ENCODE peak calls at places on chromosomes 11 and 22, in nine cellular contexts. O, E, F, D, R, V, G, I and M are unnamed samples.

GRCh38 chr11:94731921-94732601 is 36.1 kb upstream of the AMOTL1 start:
- DNase-seq in O (no peak), V (no peak), R (peak), I (no peak), G (peak), F (no peak), E (peak), D (no peak), M (no peak)

GRCh38 chr22:45112136-45112879 is 51.4 kb upstream of the NUP50 start:
- DNase-seq in I (no peak), E (peak), D (no peak), V (no peak), G (no peak), F (peak), R (peak), O (no peak), M (no peak)

GRCh38 chr11:113245216-113245615 is 69.2 kb upstream of the TTC12 start:
- DNase-seq in F (no peak), G (no peak), I (no peak), R (no peak), D (no peak), E (no peak), O (no peak), V (no peak), M (no peak)

GRCh38 chr11:123799438-123799837 is 6.7 kb downstream of the OR6M1 start:
- DNase-seq in R (no peak), E (no peak), V (no peak), I (no peak), O (no peak), G (no peak), F (no peak), D (no peak), M (no peak)

GRCh38 chr22:31346255-31346732 is at the start of gene PATZ1:
- DNase-seq in F (no peak), I (peak), D (no peak), R (peak), O (peak), E (peak), G (peak), V (peak), M (peak)

GRCh38 chr11:126280595-126280994 is 2.3 kb upstream of the TIRAP start:
- DNase-seq in F (no peak), R (no peak), D (no peak), I (no peak), O (no peak), E (no peak), G (no peak), V (no peak), M (no peak)

GRCh38 chr11:109993786-109994185 is 99.4 kb upstream of the ZC3H12C start:
- DNase-seq in R (no peak), D (no peak), V (no peak), I (no peak), O (no peak), G (no peak), F (peak), E (no peak), M (no peak)

GRCh38 chr11:95182397-95182796 is 48.6 kb downstream of the SESN3 start:
- DNase-seq in R (no peak), F (no peak), V (no peak), I (no peak), D (no peak), G (no peak), E (no peak), O (no peak), M (no peak)

GRCh38 chr11:120682866-120683265 is 171.3 kb downstream of the GRIK4 start:
- DNase-seq in F (no peak), R (no peak), O (no peak), V (no peak), E (no peak), G (no peak), D (no peak), I (no peak), M (no peak)

GRCh38 chr11:9264381-9265210 is 554 bp downstream of the DENND5A start:
- DNase-seq in D (peak), F (peak), R (peak), E (peak), O (peak), G (peak), V (peak), I (peak), M (no peak)

GRCh38 chr22:40313007-40313406 is 33.3 kb upstream of the ADSL start:
- DNase-seq in I (no peak), D (no peak), G (no peak), F (no peak), R (no peak), E (no peak), O (no peak), V (no peak), M (no peak)

GRCh38 chr22:40462195-40462988 is 92.0 kb downstream of the SGSM3 start:
- DNase-seq in V (no peak), R (no peak), F (no peak), D (no peak), E (no peak), G (no peak), I (no peak), O (no peak), M (no peak)

GRCh38 chr11:128872594-128872993 is 5.5 kb upstream of the KCNJ1 start:
- DNase-seq in O (no peak), D (no peak), I (no peak), R (no peak), G (no peak), E (no peak), F (no peak), V (no peak), M (no peak)

GRCh38 chr11:37115963-37116362 is 517.9 kb upstream of the RAG2 start:
- DNase-seq in I (no peak), R (no peak), F (no peak), G (no peak), D (no peak), E (no peak), O (no peak), V (no peak), M (no peak)

GRCh38 chr11:425301-425700 is 10.5 kb upstream of the SIGIRR start:
- DNase-seq in V (no peak), G (no peak), I (no peak), F (no peak), R (no peak), E (no peak), D (no peak), O (no peak), M (no peak)

GRCh38 chr11:126468102-126468521 is 112.6 kb downstream of the ST3GAL4 start:
- DNase-seq in R (peak), I (no peak), O (no peak), E (no peak), G (no peak), D (no peak), F (no peak), V (no peak), M (no peak)

GRCh38 chr11:99351620-99352019 is 330.9 kb downstream of the CNTN5 start:
- DNase-seq in E (no peak), F (no peak), R (peak), I (no peak), V (no peak), G (no peak), O (no peak), D (no peak), M (no peak)

GRCh38 chr11:4090258-4090657 is 4.3 kb upstream of the RRM1 start:
- DNase-seq in G (no peak), F (no peak), D (no peak), V (no peak), R (no peak), O (no peak), I (no peak), E (no peak), M (no peak)
- TF ChIP-seq CTCF in G (no peak), F (no peak), D (no peak), V (no peak), R (no peak), O (no peak), I (no peak), E (no peak), M (no peak)

GRCh38 chr11:20161923-20162322 is 1.6 kb upstream of the DBX1 start:
- DNase-seq in G (no peak), D (no peak), O (no peak), E (no peak), F (no peak), R (no peak), V (no peak), I (no peak), M (no peak)

GRCh38 chr11:20163778-20164133 is 3.5 kb upstream of the DBX1 start:
- DNase-seq in F (no peak), R (no peak), V (no peak), E (no peak), I (no peak), O (no peak), D (no peak), G (no peak), M (no peak)

GRCh38 chr11:20162824-20163777 is 2.8 kb upstream of the DBX1 start:
- DNase-seq in E (no peak), I (no peak), R (peak), G (peak), V (no peak), D (no peak), O (peak), F (no peak), M (no peak)

GRCh38 chr11:20161230-20161918 is 1.1 kb upstream of the DBX1 start:
- DNase-seq in G (peak), V (no peak), I (no peak), D (no peak), R (peak), O (peak), E (no peak), F (no peak), M (no peak)

GRCh38 chr11:20162340-20162739 is 2.1 kb upstream of the DBX1 start:
- DNase-seq in G (no peak), D (no peak), F (no peak), V (no peak), O (peak), E (no peak), R (no peak), I (no peak), M (no peak)
- TF ChIP-seq CTCF in G (no peak), D (no peak), F (no peak), V (no peak), O (no peak), E (no peak), R (no peak), I (no peak), M (no peak)

GRCh38 chr22:37953062-37953436 is 352 bp downstream of the C22orf23 start:
- DNase-seq in R (no peak), D (no peak), E (no peak), G (no peak), I (no peak), F (no peak), V (no peak), O (no peak), M (no peak)

GRCh38 chr22:37959231-37959825 is 5.8 kb downstream of the POLR2F start:
- DNase-seq in F (no peak), V (no peak), G (no peak), D (no peak), O (no peak), I (no peak), E (no peak), R (no peak), M (no peak)

GRCh38 chr22:37951305-37951704 is 2.1 kb downstream of the C22orf23 start:
- DNase-seq in I (no peak), V (no peak), F (no peak), R (peak), G (no peak), E (no peak), D (no peak), O (peak), M (no peak)

GRCh38 chr22:37957232-37957631 is 3.7 kb downstream of the POLR2F start:
- DNase-seq in D (no peak), O (no peak), R (no peak), I (no peak), V (no peak), G (no peak), E (no peak), F (no peak), M (no peak)

GRCh38 chr22:37953437-37954179 is at the start of the genes C22orf23 and POLR2F:
- DNase-seq in O (peak), E (peak), F (peak), I (peak), R (peak), G (peak), V (peak), D (peak), M (peak)
- TF ChIP-seq CTCF in O (no peak), E (no peak), F (no peak), I (no peak), R (no peak), G (no peak), V (no peak), D (no peak), M (no peak)

GRCh38 chr11:31582697-31583096 is 73.1 kb downstream of the ELP4 start:
- DNase-seq in D (no peak), E (no peak), I (no peak), O (no peak), F (no peak), G (no peak), R (peak), V (no peak), M (no peak)
- TF ChIP-seq CTCF in D (no peak), E (no peak), I (no peak), O (no peak), F (no peak), G (no peak), R (no peak), V (no peak), M (no peak)

DNA sequence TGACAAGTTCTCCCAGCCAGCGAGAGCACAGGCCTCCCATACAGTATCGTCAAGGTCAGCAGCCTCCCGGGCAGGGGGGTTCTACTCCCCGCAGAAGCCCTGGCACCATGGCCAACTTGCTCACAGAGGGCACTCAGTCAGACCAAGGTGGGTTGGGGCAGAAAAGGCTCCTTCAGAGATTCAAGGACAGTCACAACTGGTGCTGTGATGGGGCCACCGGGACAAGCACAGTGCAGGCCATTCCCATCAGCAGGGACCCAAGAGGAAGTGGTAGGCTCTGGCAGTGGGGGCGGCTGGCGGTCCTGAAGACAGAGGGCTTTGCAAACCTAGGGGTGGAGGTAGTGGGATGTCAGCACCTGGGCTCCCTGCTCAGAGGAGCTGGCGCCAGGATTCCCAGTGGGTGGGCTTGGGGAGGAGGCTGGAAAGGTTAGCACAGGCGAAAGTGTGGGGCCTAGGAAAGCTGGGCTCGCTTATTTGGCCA is 5.3 kb upstream of the NEAT1 start:
- DNase-seq in D (peak), R (no peak), F (no peak), E (no peak), G (no peak), O (peak), I (no peak), V (peak), M (peak)
- TF ChIP-seq CTCF in D (no peak), R (no peak), F (no peak), E (no peak), G (no peak), O (no peak), I (no peak), V (no peak), M (no peak)

DNA sequence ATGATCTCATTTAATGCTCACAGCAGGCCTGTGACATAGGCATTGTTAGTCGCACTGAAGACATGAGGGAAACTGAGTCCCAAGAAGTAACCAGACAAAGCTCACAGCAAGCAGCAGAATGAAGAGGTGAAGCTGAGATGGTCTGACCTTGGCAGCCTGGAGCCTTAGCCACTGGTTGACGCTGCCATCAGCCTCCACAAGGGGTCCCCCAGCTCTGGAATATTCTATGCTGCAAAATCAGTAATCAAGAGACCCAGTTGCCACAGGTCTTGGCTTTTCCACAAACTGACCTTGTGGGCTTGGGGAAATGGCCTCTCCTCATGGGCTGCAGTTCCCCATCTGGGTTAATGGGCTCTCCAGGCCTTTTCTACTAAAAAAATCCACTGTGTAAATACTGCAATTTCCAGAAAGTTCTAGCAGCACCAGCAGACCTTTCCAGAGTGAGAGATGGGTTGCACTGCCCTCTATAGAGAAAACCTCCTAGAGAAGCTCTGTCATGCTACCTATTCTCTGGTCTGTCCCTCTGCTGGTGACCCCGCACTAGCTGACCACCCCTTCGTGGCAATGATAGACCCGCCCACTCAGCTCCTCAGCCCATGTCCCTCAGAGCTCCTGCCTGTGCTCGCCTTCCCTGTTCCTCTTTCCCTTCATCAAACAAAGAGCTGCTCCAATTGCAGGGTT is 22.6 kb upstream of the ISX start:
- DNase-seq in D (no peak), R (no peak), I (no peak), E (peak), G (no peak), O (no peak), V (no peak), F (no peak), M (no peak)
- TF ChIP-seq CTCF in D (no peak), R (peak), I (peak), E (no peak), G (no peak), O (peak), V (no peak), F (peak), M (no peak)

DNA sequence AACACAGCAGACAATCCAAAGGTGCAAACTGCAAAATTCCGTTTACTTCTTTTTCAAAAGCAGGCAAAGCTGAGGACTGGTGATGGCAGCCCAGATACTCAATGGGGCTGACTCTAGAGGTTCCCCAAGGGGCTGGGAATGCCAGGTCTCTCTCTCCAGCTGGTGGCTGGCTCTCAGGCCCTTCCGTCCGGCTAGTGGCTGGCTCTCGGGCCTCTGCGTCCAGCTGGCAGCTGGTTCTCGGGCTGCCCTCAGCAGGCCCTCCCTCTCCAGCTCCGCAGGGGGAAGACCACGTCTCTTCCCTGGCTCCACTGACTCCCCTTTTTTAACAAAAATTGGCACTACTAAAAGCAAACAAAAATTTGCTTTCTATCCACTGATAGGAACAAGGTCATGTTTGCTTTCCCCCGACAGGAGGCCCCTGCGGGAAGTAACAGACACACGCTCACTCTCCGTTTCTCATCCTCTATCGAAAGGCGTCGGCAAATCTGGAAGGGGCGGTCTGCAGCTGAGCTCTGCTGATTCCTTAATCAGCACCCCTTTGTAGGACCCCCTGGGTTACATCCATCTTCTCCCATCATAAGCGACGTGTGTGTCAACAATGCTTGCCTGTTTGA is 381.4 kb downstream of the BRD1 start:
- DNase-seq in R (no peak), F (no peak), E (no peak), G (no peak), V (no peak), D (no peak), I (no peak), O (no peak), M (no peak)
- TF ChIP-seq CTCF in R (no peak), F (no peak), E (no peak), G (no peak), V (no peak), D (no peak), I (no peak), O (no peak), M (no peak)

DNA sequence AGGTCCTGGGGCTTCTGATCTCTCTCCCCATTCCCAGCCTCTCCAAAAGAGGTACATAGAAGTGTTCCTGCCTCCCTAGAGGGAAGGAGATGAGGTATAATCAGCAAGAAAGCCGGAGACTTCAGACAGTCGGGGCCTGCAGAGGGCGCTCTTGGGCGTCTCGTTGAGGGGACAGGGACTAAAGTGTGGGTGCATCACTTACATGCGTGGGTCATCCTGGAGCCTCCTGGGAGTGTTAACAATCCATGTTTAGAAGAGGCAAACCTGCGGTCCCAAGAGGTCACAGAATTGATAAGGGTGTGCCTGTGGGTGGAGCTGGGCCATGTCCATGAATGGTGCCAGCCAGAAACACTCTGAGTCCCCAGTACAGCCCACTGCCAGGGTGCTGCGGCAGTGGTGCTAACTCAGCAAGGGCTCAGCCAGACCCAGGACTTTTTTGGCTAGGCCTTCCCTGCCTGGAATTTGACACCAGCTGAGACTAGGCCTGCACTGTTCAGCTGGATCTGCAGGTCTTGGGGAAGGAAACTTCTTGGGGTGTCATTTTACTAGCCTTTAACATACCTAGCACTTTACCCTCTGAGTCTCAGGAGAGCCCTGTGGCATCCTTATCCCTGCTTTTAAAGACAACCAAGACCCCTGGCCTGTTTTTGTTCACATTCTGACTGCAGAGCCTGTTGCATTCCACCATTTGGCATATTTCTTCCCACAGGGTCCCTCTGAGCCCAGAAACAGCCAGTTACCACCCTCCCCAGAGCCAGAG is 5.5 kb downstream of the YDJC start:
- DNase-seq in O (peak), I (no peak), F (no peak), D (no peak), V (no peak), E (peak), R (peak), G (peak), M (no peak)
- TF ChIP-seq CTCF in O (peak), I (peak), F (peak), D (no peak), V (peak), E (peak), R (peak), G (peak), M (peak)